ENCODE peak calls at places on chromosome 20, in six cellular contexts. I, C, L, T, R and Q are unnamed samples.

GRCh38 chr20:1993986-1994385 is at the start of gene PDYN:
- DNase-seq in L (no peak), I (no peak), C (no peak), T (no peak), R (no peak), Q (no peak)

GRCh38 chr20:8209061-8209460 is 77.0 kb downstream of the PLCB1 start:
- DNase-seq in R (peak), I (no peak), C (no peak), T (no peak), L (peak), Q (no peak)

GRCh38 chr20:36582322-36582721 is 8.9 kb downstream of the TGIF2 start:
- DNase-seq in C (no peak), L (no peak), R (no peak), T (no peak), I (no peak), Q (no peak)

GRCh38 chr20:24194133-24194532 is 205.6 kb upstream of the GGTLC1 start:
- DNase-seq in L (no peak), I (no peak), C (no peak), R (peak), T (no peak), Q (no peak)

GRCh38 chr20:64064145-64064698 is 1.2 kb downstream of the TCEA2 start:
- DNase-seq in T (no peak), C (no peak), I (no peak), R (peak), L (peak), Q (no peak)

GRCh38 chr20:22585786-22586493 is 1.6 kb upstream of the FOXA2 start:
- DNase-seq in I (no peak), C (no peak), R (no peak), L (no peak), T (no peak), Q (no peak)

GRCh38 chr20:32203556-32204484 is 3.7 kb downstream of the PLAGL2 start:
- DNase-seq in L (no peak), R (peak), T (no peak), I (no peak), C (no peak), Q (no peak)

GRCh38 chr20:25284131-25284601 is 36.3 kb downstream of the PYGB start:
- DNase-seq in R (no peak), T (no peak), I (no peak), L (no peak), C (no peak), Q (peak)

GRCh38 chr20:10709916-10710315 is 36.1 kb upstream of the JAG1 start:
- DNase-seq in R (no peak), L (no peak), T (no peak), C (no peak), I (no peak), Q (no peak)

GRCh38 chr20:59976196-59976847 is 18.1 kb downstream of the CDH26 start:
- DNase-seq in T (no peak), C (no peak), I (no peak), R (peak), L (no peak), Q (no peak)

GRCh38 chr20:37627060-37627766 is 66.6 kb upstream of the CTNNBL1 start:
- DNase-seq in L (peak), C (no peak), R (no peak), T (no peak), I (no peak), Q (peak)

GRCh38 chr20:2755451-2756055 is 44.9 kb downstream of the CPXM1 start:
- DNase-seq in L (no peak), R (no peak), C (no peak), I (no peak), T (no peak), Q (no peak)

GRCh38 chr20:50029697-50030428 is 47.1 kb downstream of the SNAI1 start:
- DNase-seq in C (no peak), T (peak), I (no peak), R (peak), L (peak), Q (peak)

GRCh38 chr20:50317644-50318043 is 127.0 kb downstream of the CEBPB start:
- DNase-seq in C (no peak), L (no peak), I (peak), T (no peak), R (no peak), Q (no peak)

GRCh38 chr20:57589728-57590484 is 29.0 kb downstream of the PCK1 start:
- DNase-seq in T (no peak), I (no peak), L (no peak), R (no peak), C (no peak), Q (no peak)

GRCh38 chr20:5859611-5860010 is 90.7 kb downstream of the TRMT6 start:
- DNase-seq in C (no peak), L (peak), I (no peak), T (no peak), R (no peak), Q (no peak)

GRCh38 chr20:33910056-33910455 is 83.7 kb upstream of the RALY start:
- DNase-seq in C (no peak), I (no peak), L (peak), T (no peak), R (no peak), Q (no peak)

GRCh38 chr20:58893355-58894151 is 41.0 kb downstream of the GNAS start:
- DNase-seq in T (no peak), L (no peak), R (no peak), C (no peak), I (no peak), Q (no peak)